ENCODE peak calls at places on chromosomes 16 and 17, in seven cellular contexts. T, K, B, G, D, X and A are unnamed samples.

GRCh38 chr16:28473714-28474265 is 1.7 kb upstream of the NPIPB7 start:
- DNase-seq in T (no peak), K (no peak), B (no peak), G (no peak), D (no peak), X (no peak), A (no peak)

GRCh38 chr17:33163827-33164555 is 129.1 kb downstream of the ASIC2 start:
- DNase-seq in T (no peak), K (no peak), B (no peak), G (no peak), D (peak; percentile 78), X (no peak), A (no peak)

GRCh38 chr16:81515281-81515680 is 70.7 kb downstream of the CMIP start:
- DNase-seq in T (no peak), K (peak; percentile 49), B (no peak), G (no peak), D (no peak), X (no peak), A (no peak)

GRCh38 chr17:19448341-19449268 is 37.6 kb downstream of the RNF112 start:
- DNase-seq in T (peak; percentile 85), K (peak; percentile 72), B (no peak), G (peak; percentile 86), D (no peak), X (no peak), A (no peak)

GRCh38 chr17:74758846-74759163 is 10.4 kb downstream of the NHERF1 start:
- DNase-seq in T (no peak), K (no peak), B (no peak), G (peak; percentile 60), D (no peak), X (peak; percentile 53), A (no peak)

GRCh38 chr17:7438050-7438614 is 1.2 kb upstream of the FGF11 start:
- DNase-seq in T (no peak), K (peak; percentile 79), B (peak; percentile 86), G (peak; percentile 90), D (no peak), X (no peak), A (peak; percentile 86)

GRCh38 chr17:72646176-72646575 is 446.3 kb downstream of the SLC39A11 start:
- DNase-seq in T (no peak), K (no peak), B (no peak), G (no peak), D (no peak), X (no peak), A (no peak)

GRCh38 chr16:4059969-4060368 is 56.3 kb downstream of the ADCY9 start:
- DNase-seq in T (no peak), K (no peak), B (no peak), G (no peak), D (no peak), X (no peak), A (no peak)

GRCh38 chr17:7562208-7562605 is 488 bp downstream of the SENP3 start:
- DNase-seq in T (no peak), K (no peak), B (peak; percentile 64), G (no peak), D (no peak), X (peak; percentile 17), A (no peak)

GRCh38 chr16:82882982-82883863 is 256.5 kb downstream of the CDH13 start:
- DNase-seq in T (no peak), K (no peak), B (no peak), G (no peak), D (no peak), X (peak; percentile 7), A (no peak)

GRCh38 chr17:42027961-42028790 is 8.3 kb downstream of the NKIRAS2 start:
- DNase-seq in T (no peak), K (no peak), B (peak; percentile 92), G (no peak), D (no peak), X (no peak), A (no peak)

GRCh38 chr17:69470702-69471101 is 56.2 kb downstream of the MAP2K6 start:
- DNase-seq in T (no peak), K (no peak), B (no peak), G (no peak), D (no peak), X (no peak), A (no peak)

GRCh38 chr16:87963400-87963799 is 12.2 kb downstream of the BANP start:
- DNase-seq in T (no peak), K (no peak), B (no peak), G (peak; percentile 55), D (peak; percentile 33), X (no peak), A (peak; percentile 45)

GRCh38 chr17:46853896-46854444 is 2.6 kb downstream of the WNT9B start:
- DNase-seq in T (no peak), K (no peak), B (peak; percentile 50), G (no peak), D (no peak), X (no peak), A (no peak)

GRCh38 chr16:27642753-27643152 is 92.8 kb downstream of the KATNIP start:
- DNase-seq in T (no peak), K (no peak), B (peak; percentile 64), G (peak; percentile 18), D (no peak), X (no peak), A (no peak)

GRCh38 chr16:16144416-16144815 is 78.9 kb downstream of the ABCC6 start:
- DNase-seq in T (no peak), K (no peak), B (no peak), G (no peak), D (no peak), X (no peak), A (no peak)

GRCh38 chr16:55037051-55037450 is 106.4 kb downstream of the IRX5 start:
- DNase-seq in T (peak; percentile 16), K (no peak), B (no peak), G (no peak), D (no peak), X (no peak), A (no peak)

GRCh38 chr16:84209989-84210388 is 19.0 kb downstream of the ADAD2 start:
- DNase-seq in T (no peak), K (no peak), B (peak; percentile 43), G (no peak), D (no peak), X (no peak), A (no peak)

GRCh38 chr16:30115238-30115637 is 1.9 kb upstream of the GDPD3 start:
- DNase-seq in T (no peak), K (no peak), B (no peak), G (no peak), D (no peak), X (peak; percentile 97), A (no peak)

GRCh38 chr17:43212641-43213490 is 1.2 kb downstream of the TMEM106A start:
- DNase-seq in T (no peak), K (no peak), B (no peak), G (no peak), D (no peak), X (no peak), A (no peak)

GRCh38 chr17:2214887-2215615 is 88.5 kb downstream of the SMG6 start:
- DNase-seq in T (peak; percentile 89), K (no peak), B (no peak), G (peak; percentile 28), D (no peak), X (peak; percentile 77), A (peak; percentile 84)
- H3K4me3 ChIP-seq in T (peak overlapping the region; percentile 42), K (peak overlapping the region; percentile 41), B (peak overlapping the region; percentile 19), G (peak overlapping the region; percentile 32), D (no peak overlapping the region), X (peak overlapping the region; percentile 49), A (peak overlapping the region; percentile 29)

DNA sequence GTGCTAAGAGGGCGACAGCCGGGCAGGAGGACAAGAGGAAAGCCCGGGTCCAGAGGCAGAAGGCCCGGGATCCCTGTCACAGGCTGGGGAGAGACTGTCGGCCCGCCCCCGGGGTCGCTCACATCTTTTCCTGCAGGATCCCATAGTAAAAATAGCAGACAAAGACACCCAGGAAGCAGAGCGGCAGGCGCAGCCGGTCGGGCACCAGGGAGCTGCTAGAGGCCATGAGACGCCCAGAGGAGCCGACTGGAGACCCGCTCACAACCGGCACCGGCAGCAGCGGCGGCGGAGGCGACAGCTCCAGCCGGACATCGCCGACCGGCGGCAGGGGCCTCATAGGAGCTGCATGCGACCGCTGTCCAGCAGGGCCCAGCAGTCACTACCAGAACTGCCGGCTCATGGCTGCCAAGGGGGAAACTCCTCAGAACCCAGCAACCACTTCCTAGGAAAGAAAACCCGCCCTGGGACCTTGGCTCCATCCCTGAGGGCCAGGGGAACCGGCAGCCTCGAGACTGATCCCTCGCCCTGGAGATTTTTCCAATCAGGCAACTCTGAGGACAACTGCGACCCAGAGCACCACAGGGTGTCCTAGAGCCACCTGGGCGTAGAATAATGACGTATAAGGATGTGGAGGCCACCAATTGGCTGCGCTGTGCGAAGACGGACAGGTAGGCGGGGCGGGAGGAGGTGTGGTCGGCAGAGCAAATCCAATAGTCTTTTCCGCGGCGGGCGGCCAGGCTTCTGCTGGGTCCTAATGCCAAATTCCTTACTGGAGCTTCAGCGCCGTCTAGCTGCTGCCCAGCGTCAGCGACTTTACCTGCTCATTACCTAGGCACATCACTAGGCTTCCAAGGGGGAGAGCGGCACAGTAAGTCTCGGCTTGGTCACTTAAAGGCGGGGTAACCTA is at the start of gene SLC35B1:
- DNase-seq in T (peak; percentile 99), K (peak; percentile 99), B (peak; percentile 99), G (peak; percentile 99), D (peak; percentile 86), X (peak; percentile 99), A (peak; percentile 100)
- H3K4me1 ChIP-seq in T (peaks cover 17% of the 10 kb centered on the region), K (no peaks in the 10 kb centered on the region), B (peaks cover 3% of the 10 kb centered on the region), G (peaks cover 8% of the 10 kb centered on the region), D (peaks cover 17% of the 10 kb centered on the region), X (peaks cover 17% of the 10 kb centered on the region), A (peaks cover 3% of the 10 kb centered on the region)

GRCh38 chr17:1493291-1493980 is 950 bp upstream of the MYO1C start:
- DNase-seq in T (no peak), K (no peak), B (no peak), G (peak; percentile 27), D (no peak), X (no peak), A (peak; percentile 88)
- H3K27ac ChIP-seq in T (peak overlapping the region; percentile 99), K (peak overlapping the region; percentile 99), B (no peak overlapping the region), G (no peak overlapping the region), D (no peak overlapping the region), X (no peak overlapping the region), A (peak overlapping the region; percentile 93)

GRCh38 chr17:39739885-39740356 is 2.2 kb downstream of the GRB7 start:
- DNase-seq in T (no peak), K (no peak), B (peak; percentile 55), G (no peak), D (no peak), X (no peak), A (no peak)

GRCh38 chr17:39739020-39739884 is 1.5 kb downstream of the GRB7 start:
- DNase-seq in T (no peak), K (no peak), B (peak; percentile 93), G (peak; percentile 39), D (peak; percentile 57), X (no peak), A (peak; percentile 63)

GRCh38 chr17:39737331-39737760 is 392 bp upstream of the GRB7 start:
- DNase-seq in T (no peak), K (no peak), B (no peak), G (no peak), D (no peak), X (no peak), A (no peak)

GRCh38 chr17:39737761-39738567 is at the start of gene GRB7:
- DNase-seq in T (no peak), K (no peak), B (peak; percentile 82), G (no peak), D (no peak), X (peak; percentile 75), A (peak; percentile 73)

DNA sequence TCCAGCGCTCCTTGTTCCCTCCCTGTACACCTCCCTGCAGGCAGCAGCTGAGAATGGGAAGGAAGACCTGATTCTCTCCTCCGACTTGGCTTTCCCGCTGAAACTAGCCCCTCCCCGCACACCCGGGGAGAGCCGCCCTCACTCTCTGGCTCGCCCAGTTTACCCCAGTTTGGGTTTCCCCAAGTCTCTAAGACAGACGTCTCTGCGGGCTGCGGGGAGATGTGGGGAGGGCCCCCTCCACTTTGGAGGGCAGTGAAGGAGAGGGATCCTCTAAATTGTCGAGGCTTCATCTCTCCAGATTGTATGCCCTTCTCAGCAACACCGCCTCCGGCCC is 797 bp downstream of the GRB7 start:
- DNase-seq in T (no peak), K (no peak), B (peak; percentile 79), G (no peak), D (no peak), X (peak; percentile 77), A (no peak)
- H3K4me3 ChIP-seq in T (peak overlapping the region; percentile 9), K (peak overlapping the region; percentile 29), B (peak overlapping the region; percentile 98), G (peak overlapping the region; percentile 37), D (peak overlapping the region; percentile 73), X (peak overlapping the region; percentile 56), A (peak overlapping the region; percentile 1)